ENCODE peak calls at places on chromosomes 2 and 18, in nine cellular contexts. G is naive thymus-derived CD4-positive, alpha-beta T cell; C is GM23338; I is Kasumi-1; V is AG04450; T is posterior cingulate gyrus; L is A549; Z is activated T-cell treated with anti-CD3 and anti-CD28 coated beads, Interleukin-2, amount 50 U/mL, for 72 hours; W is activated CD4-positive, alpha-beta T cell treated with anti-CD3 and anti-CD28 coated beads for 1 hour. X is an unnamed sample.

GRCh38 chr18:43671431-43671830 is 394.1 kb upstream of the SYT4 start:
- DNase-seq in G (no peak), C (no peak), I (no peak), V (no peak), T (no peak), L (no peak), Z (no peak), W (no peak), X (no peak)

GRCh38 chr2:120546865-120547390 is 188.7 kb upstream of the GLI2 start:
- DNase-seq in G (no peak), C (no peak), I (no peak), V (no peak), T (no peak), L (no peak), Z (no peak), W (no peak), X (peak)

GRCh38 chr2:95022309-95023221 is 2.9 kb upstream of the MAL start:
- DNase-seq in G (peak), C (peak), I (peak), V (peak), T (peak), L (peak), Z (peak), W (peak), X (peak)

GRCh38 chr2:30716117-30716900 is 90.9 kb downstream of the CAPN13 start:
- DNase-seq in G (no peak), C (no peak), I (no peak), V (no peak), T (no peak), L (no peak), Z (no peak), W (no peak), X (peak)

GRCh38 chr2:106189764-106190468 is 4.2 kb downstream of the UXS1 start:
- DNase-seq in G (no peak), C (no peak), I (peak), V (peak), T (no peak), L (no peak), Z (no peak), W (no peak), X (no peak)

GRCh38 chr18:63511285-63511684 is 30.9 kb upstream of the SERPINB12 start:
- DNase-seq in G (no peak), C (peak), I (peak), V (peak), T (no peak), L (peak), Z (no peak), W (no peak), X (peak)

GRCh38 chr2:144456680-144457079 is 63.2 kb downstream of the ZEB2 start:
- DNase-seq in G (no peak), C (no peak), I (peak), V (peak), T (no peak), L (peak), Z (peak), W (no peak), X (peak)

GRCh38 chr18:33804258-33804657 is 226.2 kb downstream of the ASXL3 start:
- DNase-seq in G (no peak), C (no peak), I (no peak), V (no peak), T (no peak), L (no peak), Z (no peak), W (no peak), X (peak)

GRCh38 chr2:27735263-27735904 is 36.1 kb upstream of the MRPL33 start:
- DNase-seq in G (peak), C (peak), I (no peak), V (peak), T (peak), L (no peak), Z (peak), W (peak), X (peak)

GRCh38 chr2:109703076-109703475 is 88.9 kb downstream of the SOWAHC start:
- DNase-seq in G (no peak), C (no peak), I (no peak), V (no peak), T (no peak), L (no peak), Z (no peak), W (no peak), X (no peak)

GRCh38 chr2:118097657-118098056 is 9.4 kb downstream of the INSIG2 start:
- DNase-seq in G (no peak), C (no peak), I (no peak), V (no peak), T (no peak), L (no peak), Z (no peak), W (no peak), X (no peak)

GRCh38 chr2:26429779-26430654 is 28.3 kb downstream of the DRC1 start:
- DNase-seq in G (no peak), C (no peak), I (no peak), V (no peak), T (no peak), L (no peak), Z (no peak), W (no peak), X (no peak)

GRCh38 chr2:49780949-49781348 is 626.6 kb upstream of the FSHR start:
- DNase-seq in G (no peak), C (no peak), I (no peak), V (no peak), T (no peak), L (no peak), Z (no peak), W (no peak), X (no peak)

GRCh38 chr2:85601771-85602475 is 575 bp downstream of the TMEM150A start:
- DNase-seq in G (no peak), C (peak), I (no peak), V (no peak), T (peak), L (no peak), Z (no peak), W (no peak), X (peak)

GRCh38 chr18:49563130-49563540 is 1.3 kb downstream of the LIPG start:
- DNase-seq in G (no peak), C (no peak), I (no peak), V (no peak), T (no peak), L (no peak), Z (no peak), W (no peak), X (no peak)

GRCh38 chr2:217371681-217372297 is 511.9 kb upstream of the TNP1 start:
- DNase-seq in G (no peak), C (no peak), I (no peak), V (no peak), T (no peak), L (no peak), Z (no peak), W (no peak), X (peak)

GRCh38 chr18:12741351-12741750 is 38.5 kb downstream of the PSMG2 start:
- DNase-seq in G (no peak), C (no peak), I (no peak), V (no peak), T (no peak), L (peak), Z (peak), W (no peak), X (no peak)

GRCh38 chr2:64807417-64807816 is 153.7 kb upstream of the SERTAD2 start:
- DNase-seq in G (no peak), C (no peak), I (peak), V (peak), T (no peak), L (peak), Z (peak), W (no peak), X (no peak)

GRCh38 chr2:196927318-196928225 is 1.1 kb upstream of the PGAP1 start:
- DNase-seq in G (no peak), C (peak), I (peak), V (peak), T (peak), L (no peak), Z (peak), W (no peak), X (peak)

GRCh38 chr2:236969767-236970655 is 115.7 kb upstream of the COPS8 start:
- DNase-seq in G (no peak), C (no peak), I (no peak), V (no peak), T (no peak), L (no peak), Z (no peak), W (no peak), X (no peak)

GRCh38 chr2:88613921-88614320 is 13.3 kb downstream of the EIF2AK3 start:
- DNase-seq in G (no peak), C (no peak), I (no peak), V (no peak), T (no peak), L (no peak), Z (no peak), W (no peak), X (no peak)